ENCODE peak calls at places on chromosomes 4 and X, in eight cellular contexts. X is A549, W is fibroblast of lung, P is GM12864, A is H9, S is mesothelial cell of epicardium, M is fibroblast of pulmonary artery, D is MM.1S. L is an unnamed sample.

GRCh38 chr4:72215198-72215597 is 183.4 kb downstream of the NPFFR2 start:
- DNase-seq in X (no peak), W (no peak), P (no peak), A (no peak), S (no peak), M (no peak), D (no peak), L (no peak)

GRCh38 chr4:134018845-134019244 is 182.7 kb downstream of the PABPC4L start:
- DNase-seq in X (no peak), W (no peak), P (no peak), A (no peak), S (no peak), M (no peak), D (no peak), L (no peak)

GRCh38 chr4:90069151-90069550 is 58.0 kb upstream of the CCSER1 start:
- DNase-seq in X (no peak), W (no peak), P (no peak), A (no peak), S (no peak), M (no peak), D (no peak), L (peak)

GRCh38 chr4:27094785-27095184 is 234.1 kb downstream of the STIM2 start:
- DNase-seq in X (no peak), W (no peak), P (no peak), A (no peak), S (no peak), M (no peak), D (no peak), L (no peak)

GRCh38 chrX:40099046-40099968 is 1.5 kb upstream of the BCOR start:
- DNase-seq in X (no peak), W (no peak), P (peak), A (peak), S (no peak), M (no peak), D (peak), L (no peak)

GRCh38 chr4:24229976-24230375 is 340.1 kb upstream of the PPARGC1A start:
- DNase-seq in X (no peak), W (peak), P (no peak), A (no peak), S (no peak), M (no peak), D (no peak), L (peak)

GRCh38 chr4:18020671-18021469 is 685 bp downstream of the LCORL start:
- DNase-seq in X (peak), W (peak), P (peak), A (peak), S (peak), M (peak), D (peak), L (peak)

GRCh38 chr4:101954975-101955678 is 164.6 kb downstream of the BANK1 start:
- DNase-seq in X (no peak), W (no peak), P (no peak), A (no peak), S (no peak), M (no peak), D (no peak), L (no peak)

GRCh38 chr4:42708625-42709024 is 51.7 kb upstream of the ATP8A1 start:
- DNase-seq in X (no peak), W (no peak), P (no peak), A (no peak), S (no peak), M (no peak), D (no peak), L (no peak)

GRCh38 chrX:32024072-32024471 is 952.2 kb upstream of the FTHL17 start:
- DNase-seq in X (no peak), W (no peak), P (no peak), A (no peak), S (no peak), M (no peak), D (no peak), L (no peak)

GRCh38 chr4:25928320-25928955 is 14.4 kb downstream of the SMIM20 start:
- DNase-seq in X (no peak), W (no peak), P (no peak), A (no peak), S (no peak), M (no peak), D (no peak), L (no peak)

GRCh38 chrX:133913009-133913408 is 72.4 kb downstream of the GPC3 start:
- DNase-seq in X (no peak), W (no peak), P (no peak), A (no peak), S (no peak), M (no peak), D (no peak), L (no peak)

GRCh38 chrX:68413254-68413653 is 20.0 kb downstream of the OPHN1 start:
- DNase-seq in X (no peak), W (no peak), P (no peak), A (no peak), S (no peak), M (no peak), D (no peak), L (no peak)

GRCh38 chrX:114889454-114889853 is 128.0 kb downstream of the IL13RA2 start:
- DNase-seq in X (no peak), W (no peak), P (no peak), A (no peak), S (no peak), M (no peak), D (no peak), L (no peak)

GRCh38 chrX:129649268-129650182 is 5.2 kb downstream of the APLN start:
- DNase-seq in X (no peak), W (no peak), P (no peak), A (peak), S (no peak), M (peak), D (no peak), L (no peak)

GRCh38 chr4:148068065-148068911 is 336.4 kb downstream of the ARHGAP10 start:
- DNase-seq in X (no peak), W (no peak), P (no peak), A (peak), S (no peak), M (no peak), D (no peak), L (no peak)

GRCh38 chrX:41634284-41634683 is 54.5 kb upstream of the GPR34 start:
- DNase-seq in X (no peak), W (peak), P (no peak), A (no peak), S (no peak), M (peak), D (peak), L (no peak)

GRCh38 chr4:103307479-103308042 is 109.4 kb upstream of the CENPE start:
- DNase-seq in X (no peak), W (no peak), P (no peak), A (no peak), S (no peak), M (no peak), D (no peak), L (no peak)

GRCh38 chr4:63505714-63506460 is 903.4 kb downstream of the TECRL start:
- DNase-seq in X (no peak), W (no peak), P (no peak), A (no peak), S (no peak), M (no peak), D (no peak), L (no peak)

GRCh38 chr4:21649691-21650090 is 298.9 kb downstream of the KCNIP4 start:
- DNase-seq in X (no peak), W (no peak), P (no peak), A (no peak), S (no peak), M (no peak), D (no peak), L (no peak)

GRCh38 chrX:13412208-13412600 is 92.4 kb upstream of the ATXN3L start:
- DNase-seq in X (no peak), W (no peak), P (no peak), A (no peak), S (no peak), M (no peak), D (no peak), L (no peak)

GRCh38 chrX:49829016-49829415 is at the start of gene PAGE4:
- DNase-seq in X (peak), W (no peak), P (no peak), A (peak), S (no peak), M (no peak), D (no peak), L (no peak)

GRCh38 chr4:150852237-150852636 is 162.8 kb downstream of the LRBA start:
- DNase-seq in X (no peak), W (no peak), P (no peak), A (no peak), S (no peak), M (peak), D (no peak), L (no peak)

GRCh38 chr4:83369825-83370639 is 35.4 kb upstream of the HPSE start:
- DNase-seq in X (no peak), W (peak), P (no peak), A (no peak), S (no peak), M (peak), D (no peak), L (no peak)

GRCh38 chrX:53631156-53631555 is 55.4 kb downstream of the HUWE1 start:
- DNase-seq in X (no peak), W (no peak), P (no peak), A (no peak), S (no peak), M (peak), D (no peak), L (no peak)

GRCh38 chrX:38142598-38142997 is 78.1 kb downstream of the SRPX start:
- DNase-seq in X (no peak), W (peak), P (no peak), A (no peak), S (no peak), M (peak), D (no peak), L (no peak)

GRCh38 chr4:141768954-141769353 is 132.6 kb downstream of the IL15 start:
- DNase-seq in X (peak), W (peak), P (no peak), A (no peak), S (no peak), M (peak), D (no peak), L (peak)

GRCh38 chrX:71859637-71860036 is 51.0 kb upstream of the NHSL2 start:
- DNase-seq in X (peak), W (peak), P (peak), A (no peak), S (no peak), M (peak), D (peak), L (peak)

GRCh38 chrX:107894038-107894437 is 68.4 kb downstream of the MID2 start:
- DNase-seq in X (peak), W (peak), P (no peak), A (no peak), S (no peak), M (peak), D (peak), L (peak)

GRCh38 chr4:77636902-77637301 is 31.3 kb downstream of the CXCL13 start:
- DNase-seq in X (peak), W (peak), P (no peak), A (no peak), S (no peak), M (peak), D (no peak), L (peak)

GRCh38 chr4:48664938-48665337 is 115.1 kb downstream of the FRYL start:
- DNase-seq in X (no peak), W (no peak), P (no peak), A (no peak), S (no peak), M (no peak), D (no peak), L (peak)

GRCh38 chr4:172813359-172813923 is 355.2 kb upstream of the GALNT7 start:
- DNase-seq in X (no peak), W (no peak), P (peak), A (no peak), S (no peak), M (no peak), D (peak), L (no peak)

GRCh38 chr4:87901426-87901825 is 68.7 kb downstream of the MEPE start:
- DNase-seq in X (no peak), W (no peak), P (no peak), A (no peak), S (no peak), M (no peak), D (no peak), L (no peak)

DNA sequence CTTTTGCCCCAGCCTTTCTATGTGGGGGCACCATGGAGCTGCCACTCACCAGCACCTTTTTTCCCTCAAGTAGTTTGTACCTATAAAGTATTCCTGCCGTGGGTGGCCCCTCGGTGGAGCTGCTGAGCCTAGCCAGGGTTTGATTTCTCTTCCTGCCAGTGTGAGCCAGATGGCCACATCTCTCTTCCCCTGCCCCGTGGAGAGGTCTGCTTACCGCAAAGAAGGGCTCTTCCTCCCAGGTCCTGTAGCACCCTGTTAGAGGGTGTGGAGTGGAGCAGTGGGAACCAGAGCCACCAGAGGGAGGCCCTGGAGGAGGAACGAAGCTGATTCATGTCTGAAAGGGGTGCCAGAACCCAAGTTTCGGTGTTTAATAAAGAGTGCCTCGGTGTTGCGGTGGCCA is 95.4 kb downstream of the PTTG2 start:
- DNase-seq in X (no peak), W (no peak), P (no peak), A (peak), S (no peak), M (no peak), D (no peak), L (no peak)
- TF ChIP-seq CTCF in X (no peak), W (no peak), P (no peak), A (peak), S (no peak), M (no peak), D (no peak), L (no peak)

GRCh38 chrX:24023538-24023937 is 3.4 kb downstream of the KLHL15 start:
- DNase-seq in X (no peak), W (no peak), P (no peak), A (no peak), S (no peak), M (no peak), D (no peak), L (no peak)

GRCh38 chrX:24026403-24026801 is 584 bp downstream of the KLHL15 start:
- DNase-seq in X (peak), W (peak), P (no peak), A (no peak), S (no peak), M (peak), D (no peak), L (peak)

GRCh38 chrX:24025741-24026402 is 1.1 kb downstream of the KLHL15 start:
- DNase-seq in X (peak), W (peak), P (no peak), A (peak), S (no peak), M (peak), D (no peak), L (peak)

GRCh38 chrX:24023972-24024664 is 2.9 kb downstream of the KLHL15 start:
- DNase-seq in X (no peak), W (peak), P (no peak), A (no peak), S (no peak), M (peak), D (peak), L (no peak)

DNA sequence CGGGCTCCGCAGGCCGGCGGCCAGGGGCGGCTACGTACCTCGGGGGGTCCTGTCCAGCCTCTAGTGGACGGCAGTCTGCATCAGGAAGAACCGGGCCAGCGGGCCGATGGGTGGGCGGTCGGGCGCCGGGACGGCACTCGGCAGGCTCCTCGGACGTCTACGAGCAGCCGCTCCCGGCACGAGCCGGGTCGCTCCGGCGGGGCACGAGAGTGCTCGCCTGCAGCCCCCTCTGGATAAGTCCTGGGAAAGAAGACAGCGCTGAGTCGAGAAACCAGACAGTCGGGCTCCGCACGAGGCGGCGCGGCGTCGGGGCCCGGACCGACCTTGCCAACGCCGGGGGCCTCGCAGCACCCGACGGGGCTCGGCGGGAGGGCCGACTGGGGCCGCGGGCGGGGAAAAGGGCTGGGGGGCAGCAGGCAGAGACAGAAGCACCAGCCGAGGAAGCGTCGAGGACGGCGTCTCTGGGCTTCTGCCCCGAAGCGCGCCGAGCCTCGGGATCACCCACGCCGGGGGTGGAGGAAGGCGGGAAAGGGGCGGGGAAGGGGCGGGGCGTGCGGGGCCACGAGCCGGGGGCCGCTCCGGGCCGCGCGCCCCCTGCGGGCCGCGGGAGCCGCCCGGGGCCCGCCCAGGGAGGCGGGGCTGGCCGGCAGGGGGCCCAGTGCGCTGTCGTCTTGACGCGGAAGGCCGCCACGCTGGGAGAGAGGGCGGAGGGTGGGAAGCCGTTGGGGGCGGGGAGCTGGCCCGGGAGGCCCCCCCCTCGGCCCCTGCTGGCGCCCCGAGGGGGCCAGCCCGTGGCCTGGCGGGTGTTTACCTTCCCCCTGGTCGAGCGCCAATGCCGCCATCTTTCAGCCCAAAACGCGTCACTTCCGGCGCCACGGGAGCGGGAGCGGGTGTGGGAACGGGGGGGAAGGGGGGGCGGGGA is 1.9 kb downstream of the KLHL15 start:
- DNase-seq in X (peak), W (peak), P (no peak), A (peak), S (peak), M (peak), D (peak), L (peak)
- TF ChIP-seq CTCF in X (peak), W (peak), P (peak), A (no peak), S (peak), M (no peak), D (no peak), L (peak)

DNA sequence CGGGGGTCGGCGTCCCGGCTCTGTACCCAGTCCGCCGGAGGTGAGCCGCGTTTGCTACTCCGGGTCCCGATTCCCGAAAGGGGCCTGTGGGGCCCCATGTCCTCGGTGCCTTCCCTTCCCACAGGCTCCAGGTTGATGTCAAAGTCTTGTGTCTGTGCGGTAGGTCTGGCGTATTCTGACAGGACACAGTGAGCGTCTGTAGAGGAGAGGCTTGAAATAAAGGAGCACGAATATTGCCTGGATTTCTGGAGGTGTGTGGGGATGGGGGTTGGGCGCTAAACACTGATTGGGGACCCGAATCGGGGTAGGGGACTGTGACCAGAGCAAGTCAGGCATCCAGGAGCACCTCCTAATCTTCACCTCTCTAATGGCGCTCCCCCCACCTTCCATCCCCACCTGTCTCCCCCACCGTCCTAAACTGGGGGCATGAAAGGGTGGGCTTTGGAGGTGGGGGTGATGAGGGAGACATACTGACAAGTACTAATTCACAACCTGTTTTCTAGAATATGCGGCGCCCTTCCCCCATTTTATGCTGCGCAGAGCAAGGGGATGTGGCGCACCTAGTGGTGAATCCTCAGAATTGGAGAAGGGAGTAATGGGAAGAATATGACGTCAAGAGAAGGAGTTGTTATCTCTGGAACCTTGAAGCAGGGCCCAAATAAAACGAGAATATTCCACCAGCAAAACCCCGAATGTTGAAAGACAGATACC is 874 bp downstream of the GPRASP2 start:
- DNase-seq in X (peak), W (peak), P (no peak), A (peak), S (peak), M (peak), D (no peak), L (peak)
- TF ChIP-seq CTCF in X (peak), W (peak), P (no peak), A (peak), S (peak), M (peak), D (no peak), L (peak)

DNA sequence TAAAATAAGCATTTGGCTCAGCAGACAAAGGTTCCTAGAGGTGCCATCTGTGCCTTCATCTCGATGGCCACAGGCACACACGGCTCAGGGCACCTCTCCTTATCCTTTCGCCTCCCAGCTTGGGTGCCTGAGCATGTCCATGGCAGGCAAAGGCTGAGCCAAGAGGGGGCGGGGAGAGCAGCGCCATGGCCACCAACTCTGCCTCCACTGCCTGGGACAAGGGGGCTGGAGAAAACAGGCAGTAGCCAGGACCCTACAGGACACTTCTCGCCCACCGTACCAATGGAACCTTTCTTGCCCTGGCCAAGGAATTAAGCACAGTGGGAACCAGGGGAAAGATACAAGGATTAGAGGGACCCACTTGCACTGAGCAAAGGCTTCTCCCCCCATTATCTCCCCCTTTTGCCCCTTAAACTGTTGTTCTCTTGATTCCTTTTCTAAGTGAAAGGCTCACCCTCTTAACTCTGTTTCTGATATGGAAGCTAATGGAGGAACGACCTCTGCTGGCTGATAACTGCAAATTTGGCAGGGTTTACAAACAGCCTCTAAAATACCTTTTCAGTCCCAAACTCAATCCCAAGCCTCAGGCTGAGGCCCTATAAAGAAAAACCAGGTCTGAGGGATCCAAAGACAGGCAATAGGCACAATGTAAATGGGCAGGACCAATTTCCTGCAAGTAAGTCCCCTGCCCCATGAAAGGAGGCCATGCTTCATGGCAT is 335.2 kb downstream of the ADAM29 start:
- DNase-seq in X (peak), W (no peak), P (no peak), A (peak), S (no peak), M (peak), D (peak), L (no peak)
- TF ChIP-seq CTCF in X (no peak), W (no peak), P (peak), A (peak), S (no peak), M (peak), D (peak), L (no peak)

L was measured in RWPE1.